ENCODE peak calls at places on chromosomes 6 and 20, in seven cellular contexts. O is fibroblast of lung, Z is fibroblast of pulmonary artery, V is IMR-90, N is left lung, J is body of pancreas, G is neural progenitor cell. T is an unnamed sample.

GRCh38 chr6:89952696-89953095 is 58.4 kb downstream of the GJA10 start:
- DNase-seq in G (no peak), O (peak), N (no peak), Z (peak), V (peak), J (no peak), T (no peak)

GRCh38 chr20:43940518-43941225 is 26.0 kb downstream of the TOX2 start:
- DNase-seq in O (no peak), G (no peak), V (no peak), Z (no peak), N (no peak), J (no peak), T (no peak)

GRCh38 chr6:79546186-79546585 is 9.0 kb upstream of the LCA5 start:
- DNase-seq in J (no peak), O (peak), G (no peak), V (peak), N (no peak), Z (peak), T (no peak)

GRCh38 chr6:75719133-75719532 is 29.9 kb upstream of the MYO6 start:
- DNase-seq in V (no peak), J (no peak), Z (no peak), N (no peak), G (no peak), O (no peak), T (no peak)

GRCh38 chr20:8130840-8131526 is 1.1 kb upstream of the PLCB1 start:
- DNase-seq in V (no peak), G (no peak), Z (no peak), N (no peak), J (no peak), O (no peak), T (no peak)

GRCh38 chr6:107716688-107717089 is 107.4 kb downstream of the SCML4 start:
- DNase-seq in G (no peak), Z (peak), V (peak), O (peak), N (no peak), J (no peak), T (peak)

GRCh38 chr6:3913077-3913957 is 64.1 kb downstream of the FAM50B start:
- DNase-seq in V (peak), G (no peak), N (no peak), O (peak), J (peak), Z (peak), T (no peak)

GRCh38 chr6:50362706-50363105 is 313.0 kb upstream of the DEFB112 start:
- DNase-seq in N (no peak), O (no peak), V (no peak), G (no peak), J (no peak), Z (no peak), T (no peak)

GRCh38 chr6:34349226-34349625 is 43.2 kb downstream of the NUDT3 start:
- DNase-seq in G (no peak), O (no peak), V (no peak), J (no peak), Z (no peak), N (no peak), T (no peak)

GRCh38 chr20:56504373-56505005 is 20.1 kb upstream of the FAM209A start:
- DNase-seq in O (no peak), V (no peak), G (peak), N (no peak), Z (no peak), J (no peak), T (no peak)

GRCh38 chr6:137099689-137100398 is 55.1 kb upstream of the IL20RA start:
- DNase-seq in G (no peak), V (no peak), J (no peak), Z (no peak), N (no peak), O (no peak), T (no peak)

DNA sequence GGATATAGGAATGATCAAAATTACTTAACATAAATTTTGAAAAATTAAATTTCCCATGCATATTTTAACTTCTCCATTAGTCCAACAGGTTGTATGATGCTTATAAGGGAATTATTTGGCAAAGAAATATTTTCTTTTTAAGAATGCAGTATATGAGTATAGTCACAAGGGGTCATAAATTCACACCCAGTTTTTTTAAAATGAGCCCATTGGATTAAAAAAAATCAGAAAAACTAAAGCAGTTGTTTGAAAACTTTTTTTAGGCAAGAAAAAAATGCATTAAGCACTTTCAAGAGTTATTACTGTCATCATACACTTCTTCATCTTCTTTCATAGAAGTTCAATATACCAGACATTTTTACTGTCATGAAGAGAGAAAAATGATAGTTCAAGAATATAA is 404.2 kb upstream of the FLRT3 start:
- DNase-seq in N (no peak), Z (no peak), O (no peak), G (no peak), V (no peak), J (no peak), T (no peak)
- TF ChIP-seq CTCF in N (no peak), Z (no peak), O (no peak), G (no peak), V (no peak), J (no peak), T (no peak)

GRCh38 chr20:48350291-48350988 is 477.4 kb downstream of the PREX1 start:
- DNase-seq in Z (peak), G (peak), V (no peak), J (no peak), N (no peak), O (no peak), T (no peak)
- TF ChIP-seq CTCF in Z (peak), G (peak), V (no peak), J (no peak), N (no peak), O (no peak), T (peak)

GRCh38 chr20:13784271-13784892 is 337 bp downstream of the ESF1 start:
- DNase-seq in V (no peak), O (no peak), N (no peak), G (no peak), Z (no peak), J (no peak), T (no peak)
- TF ChIP-seq CTCF in V (no peak), O (no peak), N (no peak), G (no peak), Z (no peak), J (no peak), T (no peak)

DNA sequence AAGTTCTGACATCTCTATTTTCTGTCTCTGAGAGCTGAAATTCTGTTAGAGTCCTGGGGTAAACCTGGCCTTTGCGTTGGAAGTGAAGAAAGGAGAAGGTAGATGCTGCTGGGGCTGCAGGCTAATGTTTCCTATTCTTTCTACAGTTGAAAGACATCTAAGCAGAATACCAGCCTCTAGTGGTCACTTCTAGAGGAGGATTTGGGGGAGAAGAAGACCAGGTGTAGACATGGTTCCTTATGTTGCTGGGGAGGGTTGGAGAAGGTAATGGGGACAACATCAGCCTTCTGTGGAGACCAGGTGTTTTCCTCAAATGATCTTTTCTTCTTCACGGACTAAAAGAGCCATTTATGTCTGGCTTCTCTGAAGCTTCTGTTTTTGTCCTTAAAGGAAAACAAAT is 62.6 kb downstream of the BTBD3 start:
- DNase-seq in V (no peak), N (no peak), Z (no peak), G (no peak), O (no peak), J (no peak), T (no peak)
- TF ChIP-seq CTCF in V (no peak), N (no peak), Z (no peak), G (no peak), O (no peak), J (no peak), T (peak)

GRCh38 chr6:166772518-166772917 is 145.5 kb upstream of the RPS6KA2 start:
- DNase-seq in V (no peak), G (no peak), O (no peak), Z (no peak), N (no peak), J (no peak), T (no peak)
- TF ChIP-seq CTCF in V (no peak), G (peak), O (peak), Z (no peak), N (no peak), J (no peak), T (peak)

DNA sequence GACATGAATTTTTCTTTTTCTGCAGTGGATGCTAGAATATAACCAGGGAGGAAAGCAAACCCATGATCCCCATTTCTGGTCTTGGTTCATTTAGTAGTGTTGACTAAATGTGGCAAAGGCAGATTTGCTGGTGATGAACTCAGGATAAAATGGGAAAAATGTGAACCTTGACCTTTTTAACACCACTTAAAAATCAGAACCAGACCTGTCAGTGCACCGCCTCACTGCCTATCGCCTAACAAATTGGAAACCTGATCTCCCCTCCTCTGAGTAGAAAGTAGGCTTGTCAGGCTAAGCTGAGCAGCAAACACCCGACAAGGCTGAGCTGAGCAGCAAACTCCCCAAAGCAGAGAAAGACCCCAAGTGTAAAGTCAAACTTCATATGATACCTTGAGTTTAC is 254.8 kb downstream of the FOXC1 start:
- DNase-seq in Z (no peak), N (no peak), J (no peak), V (no peak), O (peak), G (peak), T (no peak)
- TF ChIP-seq CTCF in Z (no peak), N (no peak), J (no peak), V (no peak), O (no peak), G (no peak), T (no peak)

DNA sequence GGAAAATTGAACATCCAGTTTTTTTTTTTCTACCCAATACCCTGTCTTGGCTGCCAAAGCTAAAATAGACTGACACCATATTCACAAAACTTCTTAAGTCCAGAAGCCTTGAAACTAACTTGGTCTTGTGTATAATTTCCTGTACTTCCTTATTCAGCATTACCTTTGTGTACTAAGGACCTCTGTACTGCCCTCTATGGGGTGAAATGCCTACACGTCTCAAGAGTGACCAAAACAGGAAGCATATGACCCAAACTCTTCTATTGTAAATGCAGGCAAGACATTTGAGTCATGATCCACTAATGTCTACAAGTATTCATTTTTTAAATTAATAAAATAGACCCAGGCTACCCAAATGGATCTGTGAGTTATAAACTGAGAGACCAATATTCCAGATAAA is 50.4 kb downstream of the HMGCLL1 start:
- DNase-seq in J (no peak), O (peak), N (no peak), G (peak), Z (peak), V (peak), T (peak)
- TF ChIP-seq CTCF in J (peak), O (peak), N (no peak), G (peak), Z (peak), V (peak), T (peak)

GRCh38 chr20:53622247-53623114 is 28.8 kb upstream of the ZNF217 start:
- DNase-seq in O (no peak), Z (peak), G (no peak), J (no peak), N (no peak), V (no peak), T (no peak)

GRCh38 chr20:53623127-53623453 is 29.5 kb upstream of the ZNF217 start:
- DNase-seq in Z (no peak), V (no peak), O (no peak), J (no peak), G (no peak), N (no peak), T (no peak)

GRCh38 chr20:53626584-53626983 is 32.9 kb upstream of the ZNF217 start:
- DNase-seq in Z (no peak), V (no peak), O (no peak), G (no peak), J (no peak), N (no peak), T (no peak)

GRCh38 chr20:53621482-53622246 is 28.0 kb upstream of the ZNF217 start:
- DNase-seq in J (peak), V (peak), O (peak), Z (peak), N (no peak), G (no peak), T (no peak)

GRCh38 chr20:53623454-53624206 is 30.0 kb upstream of the ZNF217 start:
- DNase-seq in N (no peak), V (peak), G (peak), O (peak), Z (peak), J (peak), T (no peak)
- TF ChIP-seq CTCF in N (no peak), V (peak), G (peak), O (peak), Z (peak), J (no peak), T (no peak)

GRCh38 chr20:5153152-5153467 is 26.3 kb downstream of the CDS2 start:
- DNase-seq in G (no peak), V (no peak), O (no peak), N (no peak), J (no peak), Z (no peak), T (no peak)

GRCh38 chr20:5150226-5151076 is 23.6 kb downstream of the CDS2 start:
- DNase-seq in J (no peak), V (peak), G (no peak), N (no peak), Z (peak), O (peak), T (no peak)

GRCh38 chr20:5156670-5157448 is 30.1 kb downstream of the CDS2 start:
- DNase-seq in O (peak), J (no peak), N (no peak), Z (peak), V (peak), G (no peak), T (no peak)

GRCh38 chr20:5154543-5154925 is 27.7 kb downstream of the CDS2 start:
- DNase-seq in Z (no peak), J (no peak), V (no peak), G (no peak), N (no peak), O (no peak), T (no peak)

DNA sequence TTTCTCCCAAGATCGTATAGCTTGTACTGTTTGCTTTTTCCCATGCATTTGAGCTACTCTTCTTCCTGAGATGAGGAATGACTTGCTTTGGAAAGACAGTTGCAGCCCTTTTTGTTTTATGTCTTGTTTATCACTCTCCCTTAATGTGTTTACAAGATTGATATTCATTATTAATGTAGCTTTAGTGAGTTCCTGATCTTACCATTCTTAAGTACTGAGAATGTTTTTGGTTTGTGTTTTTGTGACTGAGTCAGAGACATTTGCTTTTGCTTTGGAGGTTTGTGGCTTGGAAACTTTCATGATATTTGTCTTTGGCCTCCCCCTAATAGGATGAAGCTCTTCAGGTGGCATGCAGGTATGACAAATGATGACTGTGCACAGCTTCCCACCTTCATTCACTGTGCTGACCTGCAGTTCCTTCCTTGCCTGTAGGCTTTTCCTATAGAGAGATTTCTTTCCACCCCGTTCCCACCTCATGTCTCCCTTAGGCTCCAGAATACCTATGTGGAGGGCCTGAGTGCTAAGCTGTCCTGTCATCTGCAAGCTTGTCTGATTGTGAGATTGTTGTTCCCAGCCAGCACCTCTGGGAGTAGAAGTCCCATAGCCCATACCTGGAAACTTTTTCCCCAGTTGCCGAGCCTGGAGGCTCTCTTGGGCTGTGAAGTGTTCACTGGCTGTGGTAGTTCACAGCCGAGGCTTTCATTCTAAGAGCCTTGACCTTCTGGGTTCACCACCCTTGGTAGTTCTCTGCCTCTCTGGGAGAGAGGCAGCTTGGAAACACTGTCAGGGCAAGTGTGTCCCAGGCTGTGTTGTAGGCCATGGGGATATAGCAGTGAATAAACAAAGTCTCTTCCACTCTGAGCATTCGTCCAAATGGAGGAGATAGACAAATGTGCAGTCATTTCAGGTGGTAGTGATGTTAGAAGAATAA is 27.1 kb downstream of the CDS2 start:
- DNase-seq in Z (no peak), J (no peak), G (no peak), N (no peak), O (peak), V (peak), T (no peak)
- TF ChIP-seq CTCF in Z (no peak), J (no peak), G (no peak), N (no peak), O (no peak), V (no peak), T (no peak)

T was measured in GM13977.